ENCODE peak calls at places on chromosome 13, in eight cellular contexts. G, T, H, R, Y, A, M and W are unnamed samples.

GRCh38 chr13:40191186-40191980 is 475.1 kb downstream of the FOXO1 start:
- DNase-seq in H (no peak), G (no peak), A (no peak), R (no peak), Y (no peak), M (no peak), T (peak), W (no peak)

GRCh38 chr13:22114630-22115311 is 443.9 kb downstream of the FGF9 start:
- DNase-seq in Y (no peak), R (no peak), T (no peak), G (no peak), H (no peak), A (peak), M (no peak), W (no peak)

GRCh38 chr13:55569514-55569913 is 1571.2 kb upstream of the PRR20A start:
- DNase-seq in H (no peak), M (no peak), T (no peak), A (no peak), Y (no peak), R (no peak), G (no peak), W (no peak)

GRCh38 chr13:53562419-53562818 is 533.8 kb downstream of the OLFM4 start:
- DNase-seq in A (no peak), T (no peak), M (no peak), Y (no peak), G (no peak), H (no peak), R (no peak), W (no peak)

GRCh38 chr13:24338721-24339120 is 29.3 kb downstream of the C1QTNF9 start:
- DNase-seq in G (no peak), H (no peak), T (no peak), Y (no peak), R (no peak), A (no peak), M (no peak), W (no peak)

GRCh38 chr13:45781553-45782326 is 69.8 kb downstream of the SIAH3 start:
- DNase-seq in R (peak), G (no peak), Y (peak), T (no peak), M (no peak), H (no peak), A (no peak), W (no peak)

GRCh38 chr13:79456051-79456450 is 24.9 kb upstream of the NDFIP2 start:
- DNase-seq in A (no peak), R (no peak), H (no peak), T (no peak), G (no peak), Y (no peak), M (no peak), W (no peak)

GRCh38 chr13:95338905-95339304 is 37.7 kb upstream of the ABCC4 start:
- DNase-seq in T (no peak), R (no peak), M (no peak), Y (no peak), H (no peak), G (no peak), A (no peak), W (no peak)

GRCh38 chr13:111514646-111515617 is 194.5 kb downstream of the TEX29 start:
- DNase-seq in R (no peak), T (no peak), Y (no peak), M (no peak), G (no peak), A (no peak), H (no peak), W (no peak)

GRCh38 chr13:60661514-60661913 is 264.5 kb downstream of the TDRD3 start:
- DNase-seq in G (no peak), A (no peak), M (no peak), H (no peak), T (no peak), R (no peak), Y (no peak), W (no peak)

GRCh38 chr13:48667136-48667535 is 13.4 kb downstream of the CYSLTR2 start:
- DNase-seq in A (no peak), H (no peak), Y (no peak), G (no peak), M (no peak), R (no peak), T (no peak), W (no peak)

GRCh38 chr13:64369121-64369520 is 2861.0 kb downstream of the PCDH9 start:
- DNase-seq in A (no peak), G (no peak), T (peak), M (no peak), Y (no peak), H (peak), R (no peak), W (no peak)

GRCh38 chr13:100517706-100518105 is 70.9 kb downstream of the GGACT start:
- DNase-seq in G (no peak), A (no peak), M (no peak), H (no peak), T (no peak), Y (no peak), R (no peak), W (no peak)

GRCh38 chr13:50942630-50943311 is 33.2 kb downstream of the RNASEH2B start:
- DNase-seq in Y (no peak), R (no peak), M (no peak), H (no peak), A (no peak), G (no peak), T (no peak), W (no peak)

GRCh38 chr13:55652657-55653056 is 1488.1 kb upstream of the PRR20A start:
- DNase-seq in A (no peak), G (no peak), M (no peak), R (no peak), H (no peak), T (no peak), Y (no peak), W (no peak)

GRCh38 chr13:47798194-47798593 is 202.9 kb downstream of the SUCLA2 start:
- DNase-seq in Y (no peak), A (no peak), G (no peak), T (no peak), H (no peak), R (no peak), M (no peak), W (no peak)

GRCh38 chr13:48110132-48110868 is 15.4 kb upstream of the MED4 start:
- DNase-seq in M (no peak), A (no peak), Y (no peak), R (no peak), T (peak), H (peak), G (no peak), W (no peak)

GRCh38 chr13:24618219-24618955 is 61.8 kb upstream of the ATP12A start:
- DNase-seq in A (peak), Y (no peak), G (no peak), M (peak), R (no peak), T (no peak), H (peak), W (no peak)

GRCh38 chr13:37621811-37622361 is 23.3 kb upstream of the POSTN start:
- DNase-seq in M (no peak), G (no peak), Y (no peak), H (no peak), A (no peak), T (peak), R (no peak), W (no peak)

GRCh38 chr13:110193491-110193890 is 113.5 kb downstream of the COL4A1 start:
- DNase-seq in G (no peak), T (no peak), A (no peak), R (no peak), M (no peak), Y (no peak), H (no peak), W (no peak)

GRCh38 chr13:39415403-39415802 is 187.6 kb downstream of the LHFPL6 start:
- DNase-seq in M (no peak), R (peak), A (no peak), Y (peak), G (peak), H (peak), T (peak), W (peak)

GRCh38 chr13:69912576-69913074 is 195.0 kb upstream of the ATXN8OS start:
- DNase-seq in M (no peak), Y (no peak), G (no peak), T (no peak), R (no peak), A (no peak), H (no peak), W (no peak)

GRCh38 chr13:40346592-40346991 is 319.8 kb downstream of the FOXO1 start:
- DNase-seq in R (no peak), A (no peak), G (no peak), Y (no peak), T (no peak), H (no peak), M (no peak), W (no peak)

GRCh38 chr13:100836696-100837095 is 162.1 kb upstream of the TMTC4 start:
- DNase-seq in R (peak), M (no peak), G (no peak), H (peak), Y (no peak), A (no peak), T (peak), W (no peak)

GRCh38 chr13:98653471-98653985 is 76.6 kb upstream of the STK24 start:
- DNase-seq in R (peak), T (peak), Y (peak), A (peak), G (peak), H (peak), M (peak), W (peak)

GRCh38 chr13:114087430-114087829 is 45.0 kb downstream of the RASA3 start:
- DNase-seq in T (no peak), Y (no peak), G (no peak), R (no peak), M (no peak), H (no peak), A (no peak), W (no peak)

GRCh38 chr13:25181597-25181996 is 9.5 kb upstream of the AMER2 start:
- DNase-seq in H (no peak), Y (no peak), T (no peak), G (no peak), R (no peak), M (no peak), A (no peak), W (no peak)

GRCh38 chr13:101406787-101407186 is 9.5 kb downstream of the NALCN start:
- DNase-seq in G (no peak), A (no peak), M (no peak), R (peak), Y (no peak), H (peak), T (no peak), W (no peak)

GRCh38 chr13:29516880-29517279 is 78.6 kb downstream of the SLC7A1 start:
- DNase-seq in H (no peak), R (no peak), T (no peak), M (no peak), G (no peak), Y (no peak), A (no peak), W (no peak)

GRCh38 chr13:78709028-78709427 is 50.1 kb upstream of the OBI1 start:
- DNase-seq in M (no peak), Y (no peak), H (peak), T (no peak), G (no peak), R (peak), A (no peak), W (no peak)

GRCh38 chr13:94305463-94305862 is 174.0 kb downstream of the DCT start:
- DNase-seq in M (no peak), H (peak), R (peak), T (peak), G (no peak), Y (no peak), A (no peak), W (no peak)